ENCODE peak calls at places on chromosomes 4 and X, in ten cellular contexts. H is fibroblast of the aortic adventitia; V is OCI-LY7; S is cardiac muscle cell; M is naive thymus-derived CD4-positive, alpha-beta T cell; X is SK-N-SH; G is HFF-Myc; W is adipocyte; R is breast epithelium; P is fibroblast of pulmonary artery. T is an unnamed sample.

GRCh38 chr4:16264798-16265197 is 38.5 kb upstream of the TAPT1 start:
- DNase-seq in H (peak; percentile 77), W (peak; percentile 80), G (peak; percentile 15), V (peak; percentile 76), X (peak; percentile 49), R (no peak), M (peak; percentile 38), P (peak; percentile 73), S (peak; percentile 39), T (peak; percentile 70)

GRCh38 chr4:41644288-41644914 is 104.1 kb downstream of the PHOX2B start:
- DNase-seq in G (peak; percentile 7), S (peak; percentile 86), V (no peak), H (peak; percentile 25), W (peak; percentile 30), M (no peak), X (peak; percentile 75), P (peak; percentile 46), R (no peak), T (peak; percentile 66)

GRCh38 chr4:107619731-107620130 is 100.3 kb downstream of the PAPSS1 start:
- DNase-seq in S (no peak), V (no peak), G (peak; percentile 32), P (no peak), X (no peak), H (no peak), W (peak; percentile 35), M (no peak), R (no peak), T (no peak)

GRCh38 chr4:142367326-142368188 is 478.5 kb downstream of the INPP4B start:
- DNase-seq in V (no peak), P (peak; percentile 18), R (no peak), W (no peak), S (no peak), H (no peak), G (no peak), M (no peak), X (no peak), T (no peak)

GRCh38 chr4:30718889-30719252 is 1.3 kb upstream of the PCDH7 start:
- DNase-seq in P (peak; percentile 42), S (peak; percentile 43), G (no peak), M (no peak), X (peak; percentile 20), H (peak; percentile 32), V (no peak), R (no peak), W (peak; percentile 64), T (peak; percentile 54)

GRCh38 chr4:112060212-112060611 is 85.0 kb upstream of the FAM241A start:
- DNase-seq in W (peak; percentile 19), S (peak; percentile 63), H (peak; percentile 36), V (peak; percentile 11), M (no peak), P (peak; percentile 45), X (peak; percentile 13), R (no peak), G (no peak), T (no peak)

GRCh38 chrX:17597836-17598434 is 139.4 kb upstream of the SCML1 start:
- DNase-seq in W (peak; percentile 53), G (no peak), X (peak; percentile 17), M (no peak), P (peak; percentile 79), R (peak; percentile 68), V (no peak), H (peak; percentile 87), S (no peak), T (peak; percentile 77)

GRCh38 chrX:119266364-119266995 is 30.4 kb downstream of the PGRMC1 start:
- DNase-seq in H (peak; percentile 39), G (no peak), P (peak; percentile 28), W (peak; percentile 59), V (peak; percentile 21), R (no peak), X (peak; percentile 53), S (peak; percentile 23), M (peak; percentile 5), T (no peak)

GRCh38 chr4:143559757-143560147 is 46.2 kb downstream of the SMARCA5 start:
- DNase-seq in G (no peak), W (no peak), S (no peak), R (no peak), H (no peak), X (peak; percentile 53), V (no peak), P (no peak), M (peak; percentile 14), T (no peak)

GRCh38 chrX:154486396-154487207 is at the start of gene UBL4A:
- DNase-seq in S (peak; percentile 59), R (peak; percentile 74), X (peak; percentile 86), V (peak; percentile 62), G (no peak), H (peak; percentile 15), W (peak; percentile 65), M (peak; percentile 34), P (peak; percentile 65), T (peak; percentile 63)

GRCh38 chrX:17459008-17459407 is 84.0 kb downstream of the NHS start:
- DNase-seq in H (peak; percentile 93), X (no peak), S (no peak), G (peak; percentile 45), P (peak; percentile 69), W (peak; percentile 80), V (no peak), M (no peak), R (no peak), T (peak; percentile 89)

GRCh38 chr4:78735697-78736096 is 40.5 kb upstream of the BMP2K start:
- DNase-seq in X (no peak), M (no peak), R (no peak), S (no peak), G (no peak), H (no peak), V (no peak), P (no peak), W (no peak), T (no peak)

GRCh38 chr4:127284236-127284635 is 348.5 kb upstream of the INTU start:
- DNase-seq in X (no peak), V (no peak), G (no peak), M (no peak), S (no peak), R (no peak), W (peak; percentile 70), P (peak; percentile 30), H (peak; percentile 13), T (peak; percentile 2)

GRCh38 chr4:52604215-52604614 is 54.9 kb downstream of the USP46 start:
- DNase-seq in V (no peak), P (no peak), H (no peak), M (no peak), S (no peak), X (no peak), G (no peak), R (no peak), W (no peak), T (no peak)

GRCh38 chr4:112213091-112213490 is 18.5 kb upstream of the AP1AR start:
- DNase-seq in S (no peak), R (no peak), G (no peak), M (no peak), W (no peak), V (peak; percentile 23), P (no peak), H (no peak), X (no peak), T (peak; percentile 2)

GRCh38 chr4:71553605-71554004 is 214.8 kb downstream of the SLC4A4 start:
- DNase-seq in H (peak; percentile 62), P (peak; percentile 56), G (no peak), W (peak; percentile 71), R (no peak), S (peak; percentile 24), M (no peak), V (peak; percentile 8), X (peak; percentile 0), T (peak; percentile 68)

GRCh38 chr4:6568689-6569332 is 6.2 kb upstream of the MAN2B2 start:
- DNase-seq in P (peak; percentile 48), M (no peak), G (no peak), R (no peak), X (no peak), W (peak; percentile 22), H (peak; percentile 33), S (no peak), V (no peak), T (peak; percentile 61)

GRCh38 chr4:133839326-133839725 is 362.3 kb downstream of the PABPC4L start:
- DNase-seq in G (no peak), P (peak; percentile 19), S (no peak), H (no peak), V (no peak), R (no peak), W (peak; percentile 2), M (no peak), X (no peak), T (peak; percentile 6)

DNA sequence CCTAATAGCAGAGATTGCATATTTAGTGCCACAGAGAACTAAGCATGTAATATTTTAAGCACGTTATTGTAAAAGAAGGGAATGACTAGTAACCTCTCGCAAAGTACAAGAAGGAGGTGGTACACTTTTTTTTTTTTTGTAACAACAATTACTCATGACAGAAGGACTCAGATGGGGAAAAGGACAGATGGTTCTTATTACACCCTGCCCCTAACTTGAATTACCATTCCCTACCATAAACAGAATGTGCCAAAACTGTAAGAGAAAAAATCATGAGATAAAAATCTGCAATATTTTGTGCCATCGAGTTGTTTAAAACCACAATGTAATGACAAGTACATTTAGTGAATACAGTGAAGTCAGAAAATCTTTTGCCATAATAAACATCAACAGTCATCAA is 33.0 kb upstream of the RAPGEF2 start:
- DNase-seq in P (no peak), V (no peak), H (peak; percentile 71), G (peak; percentile 67), R (no peak), M (no peak), S (no peak), W (peak; percentile 80), X (no peak), T (peak; percentile 78)
- H3K4me3 ChIP-seq in P (no peak overlapping the region), V (no peak overlapping the region), H (no peak overlapping the region), G (no peak overlapping the region), R (no peak overlapping the region), M (no peak overlapping the region), S (no peak overlapping the region), W (no peak overlapping the region), X (no peak overlapping the region), T (no peak overlapping the region)

DNA sequence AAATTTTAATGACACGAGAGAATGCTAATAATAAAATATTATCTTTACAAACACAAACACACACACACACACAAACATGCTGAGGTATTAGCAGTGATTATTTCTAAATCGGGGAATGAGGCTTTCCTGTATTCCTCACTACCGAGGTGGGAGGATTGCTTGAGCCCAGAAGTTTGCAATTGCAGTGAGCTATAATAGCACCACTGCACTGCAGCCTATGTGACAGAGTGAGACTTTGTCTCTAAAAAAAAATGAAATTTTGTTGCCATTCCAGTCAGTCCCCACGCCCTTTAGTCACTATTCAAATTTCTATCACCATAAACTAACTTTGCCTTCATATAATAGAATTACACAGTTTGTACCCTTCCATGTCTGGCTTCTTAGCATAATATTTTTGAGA is 456.5 kb upstream of the CPEB2 start:
- DNase-seq in X (no peak), S (no peak), V (no peak), M (no peak), H (no peak), W (no peak), G (no peak), P (no peak), R (no peak), T (no peak)
- H3K4me3 ChIP-seq in X (no peak overlapping the region), S (no peak overlapping the region), V (no peak overlapping the region), M (no peak overlapping the region), H (no peak overlapping the region), W (no peak overlapping the region), G (no peak overlapping the region), P (no peak overlapping the region), R (no peak overlapping the region), T (no peak overlapping the region)

GRCh38 chr4:73998040-73999011 is at the start of gene CXCL5:
- DNase-seq in M (no peak), V (no peak), S (peak; percentile 28), R (no peak), P (peak; percentile 81), X (no peak), H (peak; percentile 69), G (no peak), W (peak; percentile 67), T (peak; percentile 75)
- H3K4me3 ChIP-seq in M (no peak within 1 kb of the TSS), V (no peak within 1 kb of the TSS), S (peak within 1 kb of the TSS; percentile 7), R (no peak within 1 kb of the TSS), P (peak within 1 kb of the TSS; percentile 50), X (no peak within 1 kb of the TSS), H (peak within 1 kb of the TSS; percentile 58), G (peak within 1 kb of the TSS; percentile 39), W (peak within 1 kb of the TSS; percentile 77), T (peak within 1 kb of the TSS; percentile 26)

GRCh38 chr4:184447664-184448063 is 26.7 kb downstream of the IRF2 start:
- DNase-seq in M (no peak), P (no peak), R (no peak), W (no peak), V (no peak), G (no peak), X (no peak), S (no peak), H (no peak), T (no peak)
- H3K4me3 ChIP-seq in M (no peak overlapping the region), P (no peak overlapping the region), R (no peak overlapping the region), W (peak overlapping the region; percentile 83), V (no peak overlapping the region), G (no peak overlapping the region), X (no peak overlapping the region), S (no peak overlapping the region), H (no peak overlapping the region), T (no peak overlapping the region)

T was measured in fibroblast of lung.